ENCODE peak calls at places on chromosomes 16 and 17, in five cellular contexts. Y, T, Z, J and F are unnamed samples.

GRCh38 chr17:7178973-7179316 is 225 bp downstream of the ASGR1 start:
- DNase-seq in Y (no peak), T (no peak), Z (no peak), J (no peak), F (no peak)

GRCh38 chr16:11139624-11140375 is 116.2 kb downstream of the SOCS1 start:
- DNase-seq in Y (no peak), T (no peak), Z (peak), J (no peak), F (no peak)

GRCh38 chr17:83024205-83024971 is 55.0 kb upstream of the METRNL start:
- DNase-seq in Y (no peak), T (no peak), Z (no peak), J (no peak), F (no peak)

GRCh38 chr17:20998571-20999043 is 44.2 kb downstream of the USP22 start:
- DNase-seq in Y (no peak), T (no peak), Z (no peak), J (no peak), F (no peak)

GRCh38 chr16:88593489-88593888 is 23.3 kb downstream of the ZC3H18 start:
- DNase-seq in Y (no peak), T (no peak), Z (no peak), J (no peak), F (no peak)

GRCh38 chr17:54992797-54993639 is 24.5 kb downstream of the STXBP4 start:
- DNase-seq in Y (peak), T (peak), Z (peak), J (peak), F (no peak)

GRCh38 chr17:4519361-4519788 is 20.7 kb downstream of the SPNS2 start:
- DNase-seq in Y (no peak), T (no peak), Z (no peak), J (no peak), F (no peak)

GRCh38 chr17:77609553-77610517 is 348.7 kb upstream of the TNRC6C start:
- DNase-seq in Y (no peak), T (no peak), Z (peak), J (no peak), F (peak)

GRCh38 chr17:29292071-29292991 is 1.6 kb downstream of the NUFIP2 start:
- DNase-seq in Y (peak), T (peak), Z (no peak), J (peak), F (no peak)

DNA sequence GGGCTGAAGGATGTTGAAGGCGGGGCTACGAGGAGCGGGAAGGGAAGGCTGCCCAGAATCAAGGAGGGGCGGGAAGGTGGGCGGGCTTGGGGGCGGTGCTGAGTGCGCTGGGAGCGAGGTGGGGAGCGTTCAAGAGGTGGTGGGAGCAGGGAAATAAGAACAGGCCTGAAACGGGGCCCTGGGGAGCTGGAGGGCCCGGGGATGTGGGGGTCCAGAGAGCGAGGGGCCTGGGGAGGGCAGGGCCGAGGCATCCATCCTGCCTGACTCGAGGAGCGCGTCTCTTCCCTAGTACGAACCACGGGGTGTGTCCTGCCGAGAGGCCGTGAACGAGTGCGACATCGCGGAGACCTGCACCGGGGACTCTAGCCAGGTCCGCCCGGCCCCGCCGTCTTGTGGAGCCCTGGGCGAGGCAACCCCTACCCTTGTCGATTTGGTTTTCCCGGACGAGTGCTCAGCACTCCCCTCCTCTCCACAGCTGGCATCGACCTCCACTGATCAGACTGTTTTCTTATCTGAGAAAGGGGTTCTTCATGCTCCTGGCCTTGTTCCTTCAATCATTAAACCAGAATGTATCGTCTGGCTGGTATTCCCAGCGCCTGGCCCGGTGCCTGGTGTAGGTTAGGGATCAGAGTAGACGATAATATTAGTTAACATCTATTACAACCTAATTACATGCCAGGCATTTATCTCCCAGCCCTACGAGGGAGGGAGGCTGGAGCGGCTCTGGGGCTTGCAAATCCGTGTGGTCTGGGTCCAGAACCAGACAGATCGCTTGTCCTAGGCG is 17.2 kb downstream of the ADAM11 start:
- DNase-seq in Y (no peak), T (no peak), Z (peak), J (no peak), F (no peak)
- TF ChIP-seq BHLHE40 in Y (no peak), T (no peak), Z (no peak), J (no peak), F (no peak)

GRCh38 chr16:80462902-80463301 is 77.9 kb upstream of the DYNLRB2 start:
- DNase-seq in Y (no peak), T (no peak), Z (peak), J (no peak), F (no peak)
- TF ChIP-seq RFX5 in Y (no peak), T (no peak), Z (no peak), J (no peak), F (no peak)

GRCh38 chr16:74297296-74297665 is 667 bp downstream of the PSMD7 start:
- DNase-seq in Y (peak), T (no peak), Z (peak), J (no peak), F (no peak)
- TF ChIP-seq BHLHE40 in Y (no peak), T (no peak), Z (no peak), J (no peak), F (no peak)

GRCh38 chr17:66548659-66549311 is 246.4 kb downstream of the PRKCA start:
- DNase-seq in Y (no peak), T (no peak), Z (no peak), J (no peak), F (no peak)
- TF ChIP-seq RFX5 in Y (no peak), T (no peak), Z (no peak), J (no peak), F (no peak)